ENCODE peak calls at places on chromosome 3, in ten cellular contexts. K is adrenal gland; S is tibial nerve; O is endothelial cell; F is heart right ventricle; P is natural killer cell; E is neural crest cell; L is CD4-positive, alpha-beta T cell; H is body of pancreas; U is mucosa of descending colon. C is an unnamed sample.

GRCh38 chr3:43612439-43612838 is 9.4 kb downstream of the ANO10 start:
- DNase-seq in U (no peak), F (no peak), P (no peak), E (no peak), K (no peak), H (no peak), S (no peak), O (no peak), L (no peak), C (no peak)

GRCh38 chr3:184380210-184380626 is 364 bp downstream of the CHRD start:
- DNase-seq in K (peak; percentile 73), O (peak; percentile 49), F (peak; percentile 80), L (peak; percentile 19), U (peak; percentile 69), E (peak; percentile 43), H (peak; percentile 74), S (no peak), P (no peak), C (peak; percentile 75)

GRCh38 chr3:32399030-32399620 is 7.5 kb downstream of the CMTM7 start:
- DNase-seq in F (no peak), S (no peak), U (no peak), E (no peak), L (no peak), O (peak; percentile 43), P (no peak), H (peak; percentile 50), K (peak; percentile 60), C (peak; percentile 58)

GRCh38 chr3:15861163-15861562 is 63.4 kb upstream of the ANKRD28 start:
- DNase-seq in K (no peak), P (no peak), U (no peak), O (no peak), F (no peak), E (no peak), L (no peak), H (no peak), S (no peak), C (no peak)

GRCh38 chr3:128727485-128727884 is 1.5 kb downstream of the RAB7A start:
- DNase-seq in U (no peak), P (no peak), S (no peak), K (no peak), L (no peak), H (no peak), O (no peak), E (no peak), F (no peak), C (no peak)

GRCh38 chr3:31522152-31522551 is 10.6 kb upstream of the STT3B start:
- DNase-seq in H (peak; percentile 7), E (no peak), O (no peak), K (no peak), U (no peak), S (no peak), L (peak; percentile 11), P (no peak), F (no peak), C (peak; percentile 56)

GRCh38 chr3:160801386-160802118 is 45.5 kb downstream of the PPM1L start:
- DNase-seq in H (peak; percentile 49), P (peak; percentile 38), O (no peak), U (no peak), F (peak; percentile 7), S (peak; percentile 24), L (no peak), K (peak; percentile 81), E (no peak), C (peak; percentile 22)

GRCh38 chr3:45654344-45654934 is 34.8 kb upstream of the SACM1L start:
- DNase-seq in O (no peak), S (no peak), K (peak; percentile 51), H (no peak), U (no peak), E (no peak), F (no peak), L (no peak), P (no peak), C (no peak)

GRCh38 chr3:159775372-159775961 is 213.2 kb upstream of the IL12A start:
- DNase-seq in O (no peak), U (no peak), P (no peak), S (no peak), E (no peak), H (no peak), L (no peak), F (peak; percentile 31), K (no peak), C (no peak)

GRCh38 chr3:194091141-194091540 is 44.8 kb upstream of the HES1 start:
- DNase-seq in U (no peak), S (no peak), F (no peak), E (no peak), K (no peak), O (no peak), P (no peak), H (no peak), L (no peak), C (no peak)

GRCh38 chr3:46100812-46101211 is 73.5 kb upstream of the XCR1 start:
- DNase-seq in H (peak; percentile 64), O (no peak), K (peak; percentile 38), U (no peak), E (no peak), S (no peak), L (no peak), P (no peak), F (no peak), C (no peak)

GRCh38 chr3:120160050-120160449 is 65.8 kb upstream of the GSK3B start:
- DNase-seq in O (no peak), P (no peak), L (no peak), U (no peak), F (peak; percentile 24), H (peak; percentile 65), K (peak; percentile 52), S (peak; percentile 25), E (no peak), C (no peak)

GRCh38 chr3:128489860-128490649 is 2.9 kb downstream of the GATA2 start:
- DNase-seq in U (no peak), P (no peak), H (peak; percentile 51), K (no peak), S (no peak), E (peak; percentile 49), O (peak; percentile 61), L (no peak), F (no peak), C (no peak)

GRCh38 chr3:38834717-38835116 is 18.7 kb upstream of the SCN10A start:
- DNase-seq in U (no peak), P (no peak), L (no peak), E (no peak), S (no peak), K (no peak), H (no peak), F (no peak), O (no peak), C (no peak)

GRCh38 chr3:4978259-4978965 is 825 bp upstream of the BHLHE40 start:
- DNase-seq in E (peak; percentile 32), S (peak; percentile 88), P (peak; percentile 85), F (peak; percentile 96), H (peak; percentile 97), K (peak; percentile 98), U (peak; percentile 98), O (peak; percentile 85), L (peak; percentile 68), C (peak; percentile 89)

GRCh38 chr3:36700537-36701248 is 63.7 kb downstream of the DCLK3 start:
- DNase-seq in L (no peak), H (peak; percentile 51), O (peak; percentile 66), K (peak; percentile 67), U (no peak), F (peak; percentile 42), P (no peak), E (peak; percentile 52), S (peak; percentile 22), C (peak; percentile 55)

GRCh38 chr3:179297971-179298725 is 24.7 kb upstream of the ZNF639 start:
- DNase-seq in O (no peak), H (no peak), S (no peak), L (no peak), E (no peak), P (no peak), F (no peak), K (no peak), U (no peak), C (no peak)

GRCh38 chr3:183268361-183268760 is 15.3 kb downstream of the B3GNT5 start:
- DNase-seq in H (no peak), E (no peak), F (no peak), O (no peak), P (no peak), K (no peak), U (no peak), S (no peak), L (no peak), C (no peak)

DNA sequence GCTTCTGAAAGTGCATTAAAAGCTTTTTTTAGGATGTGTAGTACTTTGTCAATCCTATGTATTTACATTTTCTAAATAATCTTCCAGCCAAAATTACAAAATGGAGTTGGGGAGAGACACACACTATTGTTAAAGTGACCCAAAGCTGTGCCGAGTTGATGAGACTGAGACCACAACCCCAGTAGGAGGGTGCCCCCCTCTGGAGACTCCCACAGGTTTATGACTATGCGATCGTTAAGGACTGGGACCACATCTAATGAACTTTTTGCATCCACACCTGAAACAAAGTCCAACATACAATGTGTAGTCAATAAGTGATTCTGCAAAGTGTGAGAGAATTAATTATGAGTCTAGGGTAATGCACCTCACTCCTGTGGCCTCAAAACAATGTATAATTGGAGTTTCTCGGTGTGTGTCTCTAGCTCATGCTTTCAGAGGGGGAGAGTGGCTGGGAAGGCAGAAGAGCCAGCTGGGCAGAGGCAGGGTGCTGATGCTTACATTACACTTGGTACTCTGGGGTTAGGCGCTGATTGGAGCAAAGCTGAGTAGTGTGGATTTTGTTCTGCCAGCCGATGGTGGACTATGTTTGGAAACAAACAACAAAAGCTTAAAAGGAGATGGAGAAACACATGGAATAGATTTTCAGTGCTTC is 102.8 kb downstream of the KCNH8 start:
- DNase-seq in F (no peak), O (no peak), K (peak; percentile 46), E (no peak), L (no peak), U (no peak), P (no peak), S (no peak), H (peak; percentile 36), C (no peak)
- TF ChIP-seq CTCF in F (no peak), O (no peak), K (peak; percentile 18), E (no peak), L (no peak), U (no peak), P (no peak), S (no peak), H (no peak), C (no peak)

GRCh38 chr3:189340680-189341460 is 169.1 kb downstream of the TPRG1 start:
- DNase-seq in F (no peak), P (no peak), U (no peak), E (no peak), L (no peak), H (no peak), S (no peak), K (peak; percentile 67), O (peak; percentile 9), C (no peak)
- TF ChIP-seq CTCF in F (no peak), P (no peak), U (no peak), E (peak; percentile 47), L (peak; percentile 23), H (no peak), S (no peak), K (peak; percentile 42), O (no peak), C (peak; percentile 49)

GRCh38 chr3:47852604-47853397 is 49.9 kb downstream of the DHX30 start:
- DNase-seq in O (no peak), E (no peak), H (no peak), S (no peak), U (no peak), L (no peak), F (no peak), K (no peak), P (no peak), C (no peak)
- TF ChIP-seq CTCF in O (no peak), E (no peak), H (no peak), S (no peak), U (no peak), L (no peak), F (no peak), K (no peak), P (no peak), C (no peak)

GRCh38 chr3:17927036-17927435 is 184.6 kb upstream of the TBC1D5 start:
- DNase-seq in O (no peak), F (no peak), S (no peak), P (no peak), K (no peak), H (no peak), E (no peak), U (no peak), L (no peak), C (no peak)
- TF ChIP-seq CTCF in O (no peak), F (no peak), S (no peak), P (no peak), K (no peak), H (no peak), E (no peak), U (no peak), L (no peak), C (no peak)